ENCODE peak calls at places on chromosomes 1 and 21, in four cellular contexts. A is tibial artery, Q is heart left ventricle, E is thoracic aorta. C is an unnamed sample. For H3K4me1, the result is how much of the 10 kb centered on the place peaks cover.

GRCh38 chr1:217419152-217419551 is 211.7 kb downstream of the GPATCH2 start:
- DNase-seq in Q (no peak), A (no peak), E (no peak), C (no peak)

GRCh38 chr1:184530226-184530625 is 143.4 kb downstream of the C1orf21 start:
- DNase-seq in Q (no peak), E (no peak), A (no peak), C (no peak)

GRCh38 chr1:200762089-200762488 is 23.4 kb downstream of the CAMSAP2 start:
- DNase-seq in E (no peak), Q (no peak), A (no peak), C (no peak)

GRCh38 chr1:101262601-101263348 is 26.0 kb downstream of the S1PR1 start:
- DNase-seq in A (no peak), E (no peak), Q (no peak), C (no peak)

GRCh38 chr21:39538453-39539042 is 74.2 kb upstream of the B3GALT5 start:
- DNase-seq in E (no peak), A (no peak), Q (no peak), C (no peak)

GRCh38 chr21:24658016-24658415 is 949.3 kb downstream of the MRPL39 start:
- DNase-seq in A (no peak), Q (no peak), E (no peak), C (no peak)

GRCh38 chr1:68321084-68321685 is 88.9 kb upstream of the WLS start:
- DNase-seq in E (peak), A (peak), Q (peak), C (peak)

GRCh38 chr1:59076612-59077011 is 220.3 kb upstream of the FGGY start:
- DNase-seq in Q (no peak), E (no peak), A (no peak), C (no peak)

GRCh38 chr1:159924025-159924790 is 1.1 kb downstream of the TAGLN2 start:
- DNase-seq in E (peak), Q (peak), A (peak), C (peak)

GRCh38 chr1:21494196-21494595 is 15.0 kb upstream of the ALPL start:
- DNase-seq in E (no peak), Q (no peak), A (no peak), C (no peak)

GRCh38 chr1:226733309-226733708 is 5.8 kb downstream of the ITPKB start:
- DNase-seq in A (no peak), E (no peak), Q (no peak), C (no peak)

GRCh38 chr1:41135196-41135947 is 106.7 kb downstream of the SCMH1 start:
- DNase-seq in E (no peak), A (no peak), Q (no peak), C (no peak)

GRCh38 chr1:150065184-150065871 is 2.2 kb upstream of the VPS45 start:
- DNase-seq in A (no peak), E (no peak), Q (no peak), C (no peak)

GRCh38 chr1:30684881-30685795 is 38.2 kb downstream of the MATN1 start:
- DNase-seq in E (no peak), A (no peak), Q (no peak), C (no peak)

GRCh38 chr1:25695066-25695990 is 78.7 kb downstream of the MAN1C1 start:
- DNase-seq in Q (peak), A (peak), E (peak), C (peak)

GRCh38 chr1:161007369-161007768 is 13.6 kb downstream of the F11R start:
- DNase-seq in Q (no peak), A (no peak), E (no peak), C (no peak)

GRCh38 chr1:87684194-87684593 is 355.5 kb downstream of the LMO4 start:
- DNase-seq in E (no peak), Q (peak), A (no peak), C (no peak)

GRCh38 chr1:218811497-218811896 is 362.2 kb upstream of the LYPLAL1 start:
- DNase-seq in A (peak), E (no peak), Q (peak), C (no peak)

GRCh38 chr1:24745711-24746582 is 700 bp downstream of the CLIC4 start:
- DNase-seq in A (peak), Q (no peak), E (peak), C (peak)

GRCh38 chr21:43917515-43918384 is 52.7 kb downstream of the AGPAT3 start:
- DNase-seq in E (no peak), A (no peak), Q (no peak), C (no peak)

GRCh38 chr1:208437416-208437815 is 193.2 kb upstream of the PLXNA2 start:
- DNase-seq in A (no peak), Q (no peak), E (no peak), C (no peak)

GRCh38 chr1:81582467-81582986 is 218.2 kb upstream of the ADGRL2 start:
- DNase-seq in A (no peak), Q (no peak), E (no peak), C (no peak)

GRCh38 chr1:231885209-231885854 is 258.7 kb downstream of the DISC1 start:
- DNase-seq in E (no peak), Q (no peak), A (no peak), C (no peak)

GRCh38 chr1:90591355-90591969 is 125.6 kb downstream of the BARHL2 start:
- DNase-seq in E (no peak), Q (no peak), A (no peak), C (no peak)

GRCh38 chr21:42833439-42833815 is 45.9 kb downstream of the WDR4 start:
- DNase-seq in E (no peak), A (no peak), Q (peak), C (no peak)

GRCh38 chr1:111963985-111964738 is 25.3 kb downstream of the KCND3 start:
- DNase-seq in E (no peak), Q (no peak), A (no peak), C (no peak)

GRCh38 chr1:5717031-5717682 is 275.1 kb downstream of the NPHP4 start:
- DNase-seq in A (no peak), E (no peak), Q (no peak), C (no peak)

GRCh38 chr1:65717815-65718454 is 74.8 kb upstream of the PDE4B start:
- DNase-seq in Q (no peak), A (no peak), E (no peak), C (no peak)

GRCh38 chr1:205675247-205675646 is 5.1 kb downstream of the SLC45A3 start:
- DNase-seq in Q (no peak), A (no peak), E (no peak), C (no peak)

GRCh38 chr1:29379438-29380073 is 143.2 kb downstream of the PTPRU start:
- DNase-seq in Q (no peak), A (no peak), E (no peak), C (no peak)

GRCh38 chr1:179757958-179758357 is 14.9 kb downstream of the FAM163A start:
- DNase-seq in A (no peak), Q (no peak), E (no peak), C (no peak)

GRCh38 chr1:156920233-156921052 is at the start of gene LRRC71:
- DNase-seq in Q (peak), E (no peak), A (peak), C (peak)

GRCh38 chr1:243325305-243325890 is 69.6 kb downstream of the SDCCAG8 start:
- DNase-seq in A (no peak), E (no peak), Q (no peak), C (no peak)

GRCh38 chr1:228059536-228060457 is 22.7 kb upstream of the ARF1 start:
- DNase-seq in Q (no peak), A (no peak), E (no peak), C (no peak)

GRCh38 chr1:235923466-235924008 is 56.8 kb upstream of the LYST start:
- DNase-seq in E (no peak), A (no peak), Q (no peak), C (no peak)

GRCh38 chr1:232477728-232478127 is 152.2 kb downstream of the SIPA1L2 start:
- DNase-seq in E (no peak), Q (no peak), A (peak), C (peak)

GRCh38 chr1:221284028-221284427 is 404.8 kb downstream of the HLX start:
- DNase-seq in E (no peak), Q (no peak), A (no peak), C (no peak)

GRCh38 chr21:42923553-42924432 is 1.6 kb downstream of the ERVH48-1 start:
- DNase-seq in A (peak), Q (peak), E (peak), C (peak)

DNA sequence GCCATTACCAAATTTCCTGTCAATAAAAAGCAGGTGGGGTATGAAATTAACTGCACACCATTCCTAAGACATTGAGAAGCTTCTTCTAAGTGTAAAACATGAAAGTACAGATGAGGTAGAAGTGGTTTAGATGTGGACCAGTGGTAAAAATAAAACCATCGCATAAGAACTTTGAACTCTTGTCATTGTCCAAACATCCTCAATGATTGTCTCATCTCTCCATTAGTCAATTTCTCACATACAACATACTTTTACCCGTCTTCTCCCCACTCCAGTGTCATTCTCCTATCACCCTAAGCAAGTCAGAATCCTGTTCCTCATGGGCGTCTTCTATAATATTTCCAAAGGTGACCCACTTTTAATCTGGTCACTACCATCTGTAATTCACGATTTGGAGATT is 24.3 kb upstream of the SLC19A2 start:
- DNase-seq in E (no peak), Q (no peak), A (no peak), C (no peak)
- H3K27ac ChIP-seq in E (peak), Q (peak), A (peak), C (no peak)

GRCh38 chr1:164561007-164561406 is 2.0 kb downstream of the PBX1 start:
- DNase-seq in E (no peak), A (no peak), Q (no peak), C (no peak)

GRCh38 chr1:164561461-164561860 is 2.5 kb downstream of the PBX1 start:
- DNase-seq in A (no peak), E (no peak), Q (no peak), C (no peak)

GRCh38 chr1:164565356-164565755 is 6.4 kb downstream of the PBX1 start:
- DNase-seq in A (no peak), Q (no peak), E (no peak), C (no peak)

GRCh38 chr1:164563821-164564251 is 4.9 kb downstream of the PBX1 start:
- DNase-seq in E (no peak), Q (no peak), A (no peak), C (no peak)

GRCh38 chr1:164562947-164563346 is 4.0 kb downstream of the PBX1 start:
- DNase-seq in A (no peak), Q (no peak), E (no peak), C (no peak)
- H3K4me3 ChIP-seq in A (peak), Q (peak), E (peak), C (peak)

DNA sequence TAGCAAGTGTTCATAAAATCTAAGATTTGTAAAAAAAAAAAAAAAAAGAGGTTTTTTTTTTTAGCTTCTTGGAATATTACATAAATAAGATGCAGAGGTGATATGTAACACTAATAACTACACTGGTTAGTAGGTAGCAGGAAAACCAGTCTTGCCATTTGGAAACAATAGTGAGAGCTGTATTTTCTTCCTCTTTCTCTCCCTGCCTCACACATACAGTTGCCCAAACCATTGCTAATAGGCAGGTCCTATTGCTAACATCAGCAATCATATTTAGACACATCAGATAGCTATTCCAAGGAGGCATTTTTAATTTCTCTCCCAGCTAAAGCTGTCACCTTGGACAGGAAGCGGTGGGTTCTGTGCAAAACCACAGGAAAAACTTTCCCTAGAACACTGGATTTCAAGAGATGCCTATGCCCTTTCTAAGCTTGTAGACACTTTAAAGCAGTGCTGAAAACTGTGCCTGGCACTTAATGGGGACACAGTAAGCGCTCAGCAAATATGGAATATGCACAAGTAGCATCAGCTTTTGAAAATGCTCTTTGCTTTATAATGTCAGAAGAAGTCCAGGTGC is 50.8 kb upstream of the TARBP1 start:
- DNase-seq in Q (no peak), A (no peak), E (no peak), C (no peak)
- H3K4me1 ChIP-seq in Q (half or more), A (half or more), E (under half), C (half or more)

GRCh38 chr1:210233216-210233494 is 559 bp downstream of the SERTAD4 start:
- DNase-seq in Q (no peak), A (no peak), E (no peak), C (no peak)
- H3K27ac ChIP-seq in Q (peak), A (peak), E (peak), C (peak)

GRCh38 chr1:94093996-94094395 is 27.0 kb downstream of the ABCA4 start:
- DNase-seq in Q (no peak), E (no peak), A (no peak), C (no peak)
- H3K4me3 ChIP-seq in Q (peak), E (peak), A (peak), C (peak)

GRCh38 chr1:31934251-31934650 is 3.9 kb downstream of the PTP4A2 start:
- DNase-seq in E (no peak), A (no peak), Q (no peak), C (no peak)
- H3K4me1 ChIP-seq in E (half or more), A (half or more), Q (under half), C (half or more)

GRCh38 chr1:113292660-113293626 is 97.4 kb upstream of the MAGI3 start:
- DNase-seq in E (no peak), A (no peak), Q (no peak), C (no peak)

GRCh38 chr1:113297749-113298148 is 92.6 kb upstream of the MAGI3 start:
- DNase-seq in A (no peak), Q (no peak), E (no peak), C (no peak)

GRCh38 chr1:113286156-113286555 is 104.2 kb upstream of the MAGI3 start:
- DNase-seq in Q (no peak), A (no peak), E (no peak), C (no peak)

GRCh38 chr1:113291777-113292659 is 98.3 kb upstream of the MAGI3 start:
- DNase-seq in Q (no peak), E (no peak), A (no peak), C (no peak)
- H3K27ac ChIP-seq in Q (no peak), E (no peak), A (no peak), C (no peak)

GRCh38 chr1:27491748-27492700 is 2.1 kb upstream of the WASF2 start:
- DNase-seq in E (no peak), A (peak), Q (peak), C (peak)
- H3K4me3 ChIP-seq in E (no peak), A (no peak), Q (no peak), C (no peak)

GRCh38 chr1:15797614-15798390 is 9.6 kb downstream of the UQCRHL start:
- DNase-seq in Q (no peak), A (no peak), E (no peak), C (no peak)
- H3K4me1 ChIP-seq in Q (under half), A (half or more), E (under half), C (under half)

GRCh38 chr1:44673675-44674112 is 587 bp downstream of the TMEM53 start:
- DNase-seq in Q (no peak), E (no peak), A (no peak), C (no peak)

GRCh38 chr1:44674113-44675000 is at the start of the genes ARMH1 and TMEM53:
- DNase-seq in A (peak), Q (peak), E (peak), C (peak)

GRCh38 chr1:44676484-44677200 is 2.1 kb downstream of the ARMH1 start:
- DNase-seq in Q (no peak), E (no peak), A (no peak), C (no peak)

GRCh38 chr1:44677201-44677520 is 2.6 kb downstream of the ARMH1 start:
- DNase-seq in A (no peak), E (no peak), Q (no peak), C (no peak)

DNA sequence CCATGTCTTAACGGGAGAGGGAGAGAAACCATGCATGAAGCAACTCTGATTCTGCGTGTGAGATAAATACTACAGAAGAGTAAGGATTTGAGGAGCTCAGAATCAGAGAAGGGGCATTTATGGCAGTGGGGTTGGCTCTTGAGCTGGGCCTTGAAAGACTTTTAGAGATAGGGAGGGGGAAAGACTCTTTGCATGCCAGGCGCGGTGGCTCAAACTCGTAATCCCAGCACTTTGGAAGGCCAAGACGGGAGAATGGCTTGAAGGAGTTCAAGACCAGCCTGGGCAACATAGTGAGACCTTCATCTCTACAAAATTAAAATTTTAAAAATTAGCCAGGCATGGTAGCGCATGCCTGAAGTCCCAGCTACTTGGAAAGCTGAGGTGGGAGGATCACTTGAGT is 672 bp downstream of the ARMH1 start:
- DNase-seq in E (no peak), A (no peak), Q (no peak), C (no peak)
- H3K27ac ChIP-seq in E (peak), A (peak), Q (no peak), C (peak)